ENCODE peak calls at places on chromosomes 12 and 14, in six cellular contexts. Z, Q, D, Y, F and A are unnamed samples.

GRCh38 chr14:75069811-75070145 is 337 bp downstream of the ZC2HC1C start:
- DNase-seq in Z (no peak), Q (no peak), D (no peak), Y (no peak), F (no peak), A (no peak)

GRCh38 chr12:114916531-114916930 is 232.6 kb upstream of the TBX3 start:
- DNase-seq in Z (no peak), Q (no peak), D (no peak), Y (no peak), F (no peak), A (peak)

GRCh38 chr12:126384029-126384564 is 1318.9 kb downstream of the AACS start:
- DNase-seq in Z (no peak), Q (no peak), D (no peak), Y (no peak), F (no peak), A (no peak)

GRCh38 chr12:29762637-29763300 is 21.0 kb downstream of the TMTC1 start:
- DNase-seq in Z (no peak), Q (no peak), D (no peak), Y (no peak), F (no peak), A (no peak)

GRCh38 chr14:102693006-102693755 is 84.1 kb upstream of the TRAF3 start:
- DNase-seq in Z (no peak), Q (no peak), D (no peak), Y (peak), F (peak), A (no peak)

GRCh38 chr12:105773501-105773900 is 365.3 kb downstream of the NUAK1 start:
- DNase-seq in Z (no peak), Q (no peak), D (no peak), Y (no peak), F (no peak), A (peak)

GRCh38 chr12:63889721-63890509 is 45.4 kb downstream of the SRGAP1 start:
- DNase-seq in Z (no peak), Q (no peak), D (no peak), Y (no peak), F (no peak), A (no peak)

GRCh38 chr12:3300833-3301401 is 190.1 kb upstream of the PRMT8 start:
- DNase-seq in Z (no peak), Q (no peak), D (no peak), Y (no peak), F (no peak), A (no peak)

GRCh38 chr12:66388512-66388911 is 86.2 kb downstream of the HELB start:
- DNase-seq in Z (no peak), Q (no peak), D (no peak), Y (no peak), F (no peak), A (no peak)

GRCh38 chr12:21819236-21819635 is 44.7 kb upstream of the KCNJ8 start:
- DNase-seq in Z (peak), Q (no peak), D (no peak), Y (no peak), F (peak), A (no peak)

GRCh38 chr14:94412671-94413638 is 24.6 kb upstream of the SERPINA1 start:
- DNase-seq in Z (no peak), Q (no peak), D (peak), Y (no peak), F (peak), A (no peak)

GRCh38 chr12:13234045-13234641 is 37.6 kb downstream of the EMP1 start:
- DNase-seq in Z (peak), Q (peak), D (peak), Y (peak), F (peak), A (peak)

GRCh38 chr14:77082356-77082755 is 15.7 kb upstream of the CIPC start:
- DNase-seq in Z (no peak), Q (no peak), D (no peak), Y (no peak), F (no peak), A (no peak)

GRCh38 chr14:77071938-77072388 is 26.1 kb upstream of the CIPC start:
- DNase-seq in Z (peak), Q (no peak), D (no peak), Y (no peak), F (peak), A (no peak)

GRCh38 chr14:77074969-77075368 is 23.1 kb upstream of the CIPC start:
- DNase-seq in Z (no peak), Q (no peak), D (no peak), Y (no peak), F (no peak), A (no peak)

GRCh38 chr14:77076118-77076631 is 21.9 kb upstream of the CIPC start:
- DNase-seq in Z (no peak), Q (no peak), D (no peak), Y (peak), F (peak), A (peak)

DNA sequence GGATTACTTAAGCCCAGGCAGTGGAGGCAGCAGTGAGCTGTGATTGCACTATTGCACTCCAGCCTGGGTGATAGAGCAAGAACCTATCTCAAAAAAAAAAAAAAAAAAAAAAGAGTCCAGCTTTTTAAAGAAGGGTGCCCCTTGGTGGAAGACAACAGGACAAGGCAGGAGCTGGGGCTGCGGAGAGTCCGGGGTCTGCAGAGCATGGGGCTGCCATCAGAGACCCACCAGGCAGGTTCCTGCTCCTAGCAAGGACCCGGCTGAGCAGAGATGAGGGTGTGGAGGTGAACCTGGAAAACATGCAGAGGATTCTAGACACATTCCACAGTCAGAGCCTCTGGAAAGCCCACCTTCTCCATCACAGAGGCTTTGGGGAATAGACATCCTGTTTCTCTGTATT is 21.0 kb upstream of the CIPC start:
- DNase-seq in Z (no peak), Q (no peak), D (no peak), Y (no peak), F (no peak), A (no peak)
- H2AFZ ChIP-seq in Z (no peak), Q (no peak), D (no peak), Y (peak), F (no peak), A (no peak)

DNA sequence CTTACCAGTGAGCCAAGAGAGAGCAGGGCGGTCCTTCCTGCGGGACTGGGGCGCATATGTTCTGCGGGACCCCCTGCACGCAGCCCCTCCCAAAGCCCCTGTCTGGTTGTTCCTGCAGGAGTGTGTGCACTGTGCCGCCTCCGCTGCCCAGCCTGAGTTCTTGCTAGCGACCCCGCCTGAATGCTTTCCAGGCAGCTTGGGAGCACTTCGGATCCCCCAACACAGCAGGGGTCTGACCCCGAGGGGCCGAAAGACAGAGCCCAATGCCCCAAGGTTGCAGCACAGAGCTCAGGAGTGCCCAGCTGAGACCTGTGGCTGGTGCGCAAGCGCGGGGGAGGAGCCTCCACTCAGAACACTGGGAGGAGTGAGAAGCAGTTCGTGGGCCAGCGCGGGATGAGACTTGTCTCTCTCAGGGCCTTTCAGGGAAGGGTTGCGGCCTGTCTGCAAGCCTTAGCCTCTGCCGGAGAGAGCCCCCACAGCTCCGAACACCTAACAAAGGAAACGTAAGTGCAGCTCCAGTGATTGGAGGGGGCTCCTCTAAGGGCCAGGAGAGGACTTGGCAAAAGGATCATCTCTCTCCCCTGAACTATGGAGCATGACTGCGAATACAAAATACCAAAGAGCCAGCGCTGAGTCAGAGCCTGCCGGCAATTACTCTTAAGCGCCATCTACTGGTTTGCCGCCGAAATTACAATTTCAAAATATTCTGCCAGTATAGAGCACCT is 50.5 kb downstream of the GTF2A1 start:
- DNase-seq in Z (peak), Q (peak), D (peak), Y (peak), F (peak), A (peak)
- H4K91ac ChIP-seq in Z (peak), Q (peak), D (no peak), Y (no peak), F (peak), A (peak)

DNA sequence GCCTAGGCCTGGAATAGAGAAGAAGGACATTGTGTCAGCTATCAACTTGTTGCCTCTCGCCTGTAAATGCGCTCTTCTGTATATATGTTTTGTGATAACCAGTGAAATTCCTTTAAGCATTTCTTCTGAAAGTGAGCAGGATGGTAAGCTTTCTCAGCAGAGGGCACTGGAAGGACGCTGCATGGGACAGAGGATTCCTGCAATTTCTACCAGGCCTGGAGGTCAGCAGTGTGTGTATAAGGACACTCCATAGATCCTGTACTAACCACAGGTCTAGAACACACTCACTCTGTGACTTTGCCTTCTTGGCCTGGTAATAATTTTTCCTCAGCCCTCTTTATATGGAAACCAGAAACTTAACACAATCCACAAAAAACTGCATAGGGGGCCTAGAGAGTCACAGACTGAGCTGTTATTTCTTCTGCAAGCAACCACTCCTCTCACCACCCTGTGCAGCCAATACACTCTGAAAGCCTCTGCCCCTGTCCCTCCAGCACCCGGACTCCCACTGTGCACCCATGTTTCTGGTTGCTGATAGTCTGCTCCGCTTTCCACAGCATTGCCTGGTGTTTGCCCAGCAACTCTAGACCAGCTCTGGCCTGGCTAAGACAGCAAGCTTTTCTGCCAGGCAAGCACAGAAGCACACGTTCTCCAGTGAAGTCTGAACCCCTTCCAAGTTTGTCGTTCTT is 94.0 kb upstream of the RMST start:
- DNase-seq in Z (no peak), Q (no peak), D (peak), Y (no peak), F (no peak), A (no peak)
- H3K23ac ChIP-seq in Z (no peak), Q (no peak), D (no peak), Y (no peak), F (no peak), A (no peak)

GRCh38 chr14:45679852-45680251 is 426.9 kb upstream of the MIS18BP1 start:
- DNase-seq in Z (peak), Q (no peak), D (no peak), Y (no peak), F (peak), A (peak)
- H2AFZ ChIP-seq in Z (no peak), Q (no peak), D (no peak), Y (no peak), F (no peak), A (no peak)

GRCh38 chr12:116247377-116247776 is 30.1 kb downstream of the MED13L start:
- DNase-seq in Z (peak), Q (no peak), D (no peak), Y (no peak), F (no peak), A (peak)
- H4K91ac ChIP-seq in Z (no peak), Q (no peak), D (no peak), Y (no peak), F (no peak), A (no peak)

DNA sequence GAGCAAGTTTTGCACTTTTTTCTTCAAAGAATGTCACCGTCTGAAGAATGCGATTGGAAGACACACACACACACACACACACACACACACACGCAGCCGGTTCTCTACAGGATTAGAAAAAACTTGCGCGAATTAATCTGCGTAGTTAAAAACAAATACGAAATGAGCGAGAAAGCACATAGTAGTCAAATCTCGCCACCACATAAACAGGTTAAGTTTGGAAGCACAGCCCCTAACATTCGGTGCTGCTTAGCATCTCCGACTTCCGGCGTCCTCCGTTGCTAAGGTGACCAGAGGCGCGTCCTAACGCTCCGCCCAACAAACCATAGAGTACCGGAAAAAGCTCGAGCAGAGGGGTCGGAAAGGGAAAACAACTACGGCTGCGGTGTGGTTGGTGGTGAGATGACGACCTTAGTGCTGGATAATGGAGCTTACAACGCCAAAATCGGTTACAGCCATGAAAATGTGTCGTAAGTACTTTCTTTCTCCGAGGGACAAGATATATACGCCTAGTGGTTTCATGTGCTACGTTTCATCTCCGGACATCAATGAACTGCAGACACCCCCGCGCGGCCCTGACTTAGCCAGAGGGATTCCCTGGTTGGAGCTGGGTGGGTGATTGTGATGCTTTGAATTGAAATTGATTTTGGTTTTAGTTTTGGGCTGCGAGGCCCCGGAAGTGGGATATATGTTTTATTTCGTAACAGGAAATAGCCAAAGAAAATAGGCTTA is at the start of gene ACTR6:
- DNase-seq in Z (peak), Q (peak), D (peak), Y (peak), F (peak), A (peak)
- H3K23ac ChIP-seq in Z (peak), Q (no peak), D (no peak), Y (no peak), F (no peak), A (no peak)

DNA sequence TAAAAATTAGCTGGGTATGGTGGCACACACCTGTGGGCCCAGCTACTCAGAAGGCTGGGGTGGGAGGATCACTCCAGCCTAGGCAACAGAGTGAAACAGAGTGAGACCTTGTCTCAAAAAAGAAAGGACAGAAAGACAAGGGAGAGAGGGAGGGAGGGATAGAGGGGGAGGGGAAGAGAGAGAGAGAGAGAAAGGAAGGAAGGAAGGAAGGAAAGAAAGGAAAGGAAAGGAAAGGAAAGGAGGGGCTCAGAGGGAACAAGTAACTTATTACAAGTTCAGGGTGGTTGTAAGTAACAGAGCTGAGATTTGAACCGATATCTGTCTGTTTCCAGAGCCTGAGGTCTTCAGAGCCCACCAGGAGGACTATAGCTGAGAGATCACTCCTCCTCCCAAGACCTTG is 8.3 kb downstream of the IFFO1 start:
- DNase-seq in Z (no peak), Q (no peak), D (no peak), Y (no peak), F (no peak), A (no peak)
- H2AFZ ChIP-seq in Z (peak), Q (no peak), D (no peak), Y (no peak), F (no peak), A (no peak)

GRCh38 chr14:33596211-33597080 is 354.4 kb downstream of the EGLN3 start:
- DNase-seq in Z (no peak), Q (no peak), D (no peak), Y (no peak), F (no peak), A (peak)
- H4K91ac ChIP-seq in Z (no peak), Q (no peak), D (no peak), Y (no peak), F (no peak), A (no peak)

GRCh38 chr12:47860279-47860841 is 40.7 kb upstream of the HDAC7 start:
- DNase-seq in Z (no peak), Q (no peak), D (no peak), Y (no peak), F (no peak), A (no peak)
- H3K23ac ChIP-seq in Z (no peak), Q (no peak), D (no peak), Y (no peak), F (no peak), A (no peak)